ENCODE peak calls at places on chromosomes 12 and 14, in ten cellular contexts. K is sigmoid colon, L is right lobe of liver, Z is transverse colon, W is heart left ventricle, P is Peyer's patch, B is esophagus squamous epithelium, H is body of pancreas, G is A549, F is IMR-90. O is an unnamed sample.

GRCh38 chr14:91205449-91205848 is 39.1 kb downstream of the GPR68 start:
- DNase-seq in F (no peak), H (no peak), P (no peak), W (no peak), K (peak; percentile 34), B (no peak), L (no peak), Z (no peak), G (no peak), O (no peak)

GRCh38 chr14:58082491-58083098 is 69.4 kb downstream of the ARMH4 start:
- DNase-seq in W (no peak), H (peak; percentile 13), P (no peak), B (no peak), G (peak; percentile 73), F (peak; percentile 89), Z (no peak), K (no peak), L (no peak), O (no peak)

GRCh38 chr12:121872546-121873223 is 14.0 kb upstream of the HPD start:
- DNase-seq in B (no peak), W (peak; percentile 16), P (no peak), H (peak; percentile 44), G (no peak), K (peak; percentile 94), F (peak; percentile 99), L (no peak), Z (peak; percentile 55), O (no peak)

GRCh38 chr14:103071544-103072251 is 12.3 kb upstream of the LBHD2 start:
- DNase-seq in F (no peak), L (no peak), G (no peak), Z (peak; percentile 64), W (no peak), H (no peak), K (peak; percentile 57), B (no peak), P (no peak), O (no peak)

GRCh38 chr12:120813588-120814153 is 88.0 kb downstream of the ACADS start:
- DNase-seq in L (no peak), G (no peak), K (no peak), Z (no peak), W (no peak), B (no peak), H (no peak), P (no peak), F (no peak), O (no peak)

GRCh38 chr12:4293299-4293941 is 19.9 kb downstream of the CCND2 start:
- DNase-seq in L (no peak), W (no peak), K (no peak), F (no peak), B (no peak), P (no peak), G (no peak), Z (no peak), H (no peak), O (no peak)

GRCh38 chr12:40312982-40313576 is 88.3 kb downstream of the LRRK2 start:
- DNase-seq in G (peak; percentile 13), P (no peak), W (no peak), H (no peak), B (no peak), L (no peak), K (no peak), F (peak; percentile 31), Z (no peak), O (no peak)

GRCh38 chr14:67673451-67673850 is 981 bp downstream of the VTI1B start:
- DNase-seq in K (no peak), G (no peak), P (no peak), F (peak; percentile 31), W (no peak), H (no peak), L (no peak), B (no peak), Z (no peak), O (no peak)

GRCh38 chr12:9902539-9903228 is 21.4 kb downstream of the KLRF2 start:
- DNase-seq in F (no peak), W (no peak), Z (no peak), K (no peak), G (no peak), L (no peak), B (no peak), P (no peak), H (no peak), O (no peak)

GRCh38 chr14:99255621-99256482 is 16.1 kb downstream of the BCL11B start:
- DNase-seq in P (peak; percentile 43), W (no peak), K (no peak), L (no peak), Z (no peak), F (no peak), G (no peak), B (no peak), H (no peak), O (no peak)

GRCh38 chr12:68482660-68483059 is 128.0 kb upstream of the RAP1B start:
- DNase-seq in L (no peak), H (no peak), W (no peak), P (peak; percentile 62), Z (peak; percentile 52), B (no peak), K (no peak), F (no peak), G (no peak), O (no peak)

GRCh38 chr12:126355346-126355745 is 1290.1 kb downstream of the AACS start:
- DNase-seq in H (no peak), G (no peak), W (no peak), Z (no peak), P (no peak), B (no peak), L (no peak), F (no peak), K (no peak), O (no peak)

GRCh38 chr12:50099302-50100008 is 4.4 kb upstream of the GPD1 start:
- DNase-seq in P (no peak), G (no peak), F (peak; percentile 42), K (no peak), W (no peak), B (no peak), Z (no peak), H (no peak), L (no peak), O (no peak)

GRCh38 chr14:23930742-23931141 is 22.8 kb upstream of the DHRS4 start:
- DNase-seq in Z (no peak), G (no peak), K (no peak), H (peak; percentile 40), P (no peak), L (no peak), F (peak; percentile 11), B (no peak), W (no peak), O (no peak)

GRCh38 chr12:92596388-92596787 is 106.4 kb upstream of the PLEKHG7 start:
- DNase-seq in G (no peak), W (no peak), B (no peak), F (peak; percentile 83), K (no peak), L (no peak), Z (no peak), H (no peak), P (no peak), O (no peak)

GRCh38 chr14:92690171-92691011 is 58.0 kb downstream of the LGMN start:
- DNase-seq in K (peak; percentile 63), G (peak; percentile 77), H (peak; percentile 72), B (no peak), P (no peak), F (peak; percentile 59), Z (peak; percentile 29), W (no peak), L (no peak), O (no peak)

GRCh38 chr14:78606111-78606510 is 435.9 kb downstream of the NRXN3 start:
- DNase-seq in K (no peak), P (no peak), F (peak; percentile 75), H (no peak), L (no peak), B (no peak), W (no peak), G (no peak), Z (no peak), O (no peak)

GRCh38 chr12:68933564-68933893 is 558 bp upstream of the CPM start:
- DNase-seq in P (no peak), G (no peak), K (no peak), H (no peak), W (no peak), B (no peak), Z (no peak), F (no peak), L (no peak), O (no peak)

GRCh38 chr14:21043387-21044105 is 1.4 kb downstream of the RNASE7 start:
- DNase-seq in G (no peak), F (no peak), K (no peak), H (peak; percentile 46), P (no peak), L (no peak), W (no peak), Z (no peak), B (no peak), O (no peak)
- H3K4me1 ChIP-seq in G (no peaks in the 10 kb centered on the region), F (peaks cover 2% of the 10 kb centered on the region), K (peaks cover 15% of the 10 kb centered on the region), H (peaks cover 65% of the 10 kb centered on the region), P (peaks cover 6% of the 10 kb centered on the region), L (peaks cover 56% of the 10 kb centered on the region), W (peaks cover 52% of the 10 kb centered on the region), Z (peaks cover 24% of the 10 kb centered on the region), B (peaks cover 20% of the 10 kb centered on the region), O (peaks cover 30% of the 10 kb centered on the region)

DNA sequence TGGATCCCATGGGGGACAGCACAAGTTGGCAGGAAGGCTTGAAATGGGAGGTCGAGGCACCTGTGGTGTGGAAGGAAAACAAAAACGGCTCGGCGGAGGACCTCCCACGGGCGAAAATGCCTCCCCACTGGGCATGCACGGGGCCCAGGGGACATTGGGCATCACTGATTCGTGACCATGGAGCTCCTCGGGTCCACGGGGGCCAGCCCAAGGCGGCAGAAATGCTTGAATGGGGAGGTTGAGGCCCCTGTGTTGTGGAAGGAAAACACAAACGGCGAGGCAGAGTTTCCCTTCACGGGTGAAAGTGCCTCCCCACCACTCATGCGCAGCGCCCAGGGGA is 376.0 kb downstream of the ALG10 start:
- DNase-seq in Z (peak; percentile 2), L (peak; percentile 8), W (peak; percentile 2), F (no peak), B (no peak), G (no peak), P (peak; percentile 38), K (peak; percentile 40), H (no peak), O (no peak)
- TF ChIP-seq POLR2A in Z (no peak), L (no peak), W (no peak), F (no peak), B (no peak), G (no peak), P (no peak), K (no peak), H (no peak), O (no peak)

DNA sequence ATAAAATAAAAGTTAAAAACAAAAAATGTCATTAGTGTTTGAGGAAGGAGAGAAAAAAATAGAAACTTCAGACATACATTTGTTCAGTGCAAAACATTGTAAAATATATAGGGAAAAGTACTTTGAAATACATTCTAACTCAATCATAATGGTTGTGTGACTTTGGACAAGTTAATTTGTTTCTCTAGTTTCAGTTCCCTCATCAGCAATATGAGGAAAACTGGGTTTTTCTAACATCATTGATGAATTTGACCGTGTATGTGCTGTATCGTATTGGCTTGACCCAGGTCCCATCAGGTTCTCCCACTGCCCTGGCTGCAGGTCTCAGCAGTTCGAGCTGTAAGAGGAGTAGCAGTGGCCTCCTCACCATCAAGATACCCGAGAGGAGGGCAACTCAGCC is 173.9 kb upstream of the ATF7IP start:
- DNase-seq in G (no peak), P (no peak), L (no peak), Z (no peak), W (no peak), F (no peak), K (no peak), H (no peak), B (no peak), O (no peak)
- H3K4me1 ChIP-seq in G (no peaks in the 10 kb centered on the region), P (no peaks in the 10 kb centered on the region), L (no peaks in the 10 kb centered on the region), Z (no peaks in the 10 kb centered on the region), W (no peaks in the 10 kb centered on the region), F (no peaks in the 10 kb centered on the region), K (no peaks in the 10 kb centered on the region), H (no peaks in the 10 kb centered on the region), B (no peaks in the 10 kb centered on the region), O (no peaks in the 10 kb centered on the region)

GRCh38 chr12:112937741-112938719 is at the start of gene OAS3:
- DNase-seq in F (peak; percentile 79), H (peak; percentile 92), Z (peak; percentile 90), W (peak; percentile 91), P (peak; percentile 91), L (peak; percentile 94), K (peak; percentile 92), G (peak; percentile 73), B (no peak), O (peak; percentile 83)
- TF ChIP-seq POLR2A in F (no peak), H (peak; percentile 47), Z (peak; percentile 33), W (peak; percentile 38), P (no peak), L (no peak), K (no peak), G (peak; percentile 29), B (no peak), O (no peak)

O was measured in breast epithelium.